ENCODE peak calls at places on chromosomes 5 and 9, in seven cellular contexts. D is activated naive CD8-positive, alpha-beta T cell treated with anti-CD3 and anti-CD28 coated beads, Interleukin-2, amount 50 U/mL, for 24 hours; V is hypothalamus; I is left ventricle myocardium inferior; C is activated T-helper 9 cell treated with anti-CD3 and anti-CD28 coated beads, Interleukin-2, amount 50 U/mL, for 16 hours; Y is RWPE1; W is NAMALWA. J is an unnamed sample.

GRCh38 chr5:158700231-158700996 is 399.3 kb downstream of the EBF1 start:
- DNase-seq in D (no peak), V (no peak), I (no peak), C (no peak), Y (no peak), W (no peak), J (peak)

GRCh38 chr9:4170231-4170630 is 129.6 kb downstream of the GLIS3 start:
- DNase-seq in D (no peak), V (no peak), I (no peak), C (no peak), Y (no peak), W (no peak), J (no peak)

GRCh38 chr9:115686069-115686468 is 467.5 kb upstream of the PAPPA start:
- DNase-seq in D (no peak), V (no peak), I (no peak), C (no peak), Y (no peak), W (no peak), J (no peak)

GRCh38 chr9:35675204-35675603 is 1.5 kb downstream of the CA9 start:
- DNase-seq in D (no peak), V (no peak), I (no peak), C (no peak), Y (no peak), W (no peak), J (no peak)

GRCh38 chr5:40436535-40437237 is 243.0 kb upstream of the PTGER4 start:
- DNase-seq in D (no peak), V (no peak), I (no peak), C (no peak), Y (no peak), W (no peak), J (peak)

GRCh38 chr9:131188986-131189385 is 63.6 kb downstream of the NUP214 start:
- DNase-seq in D (no peak), V (no peak), I (no peak), C (no peak), Y (no peak), W (no peak), J (no peak)

GRCh38 chr5:179959627-179960026 is 51.9 kb upstream of the TBC1D9B start:
- DNase-seq in D (no peak), V (no peak), I (no peak), C (no peak), Y (no peak), W (no peak), J (no peak)

GRCh38 chr5:173789031-173789920 is 98.9 kb upstream of the CPEB4 start:
- DNase-seq in D (peak), V (no peak), I (no peak), C (no peak), Y (peak), W (no peak), J (no peak)

GRCh38 chr5:142325677-142326479 is 1.1 kb upstream of the SPRY4 start:
- DNase-seq in D (peak), V (peak), I (peak), C (no peak), Y (peak), W (no peak), J (no peak)

GRCh38 chr5:94173100-94173499 is 431.7 kb upstream of the POU5F2 start:
- DNase-seq in D (no peak), V (no peak), I (no peak), C (no peak), Y (no peak), W (no peak), J (no peak)

GRCh38 chr5:16616536-16617271 is at the start of gene RETREG1:
- DNase-seq in D (peak), V (peak), I (peak), C (peak), Y (peak), W (no peak), J (peak)

GRCh38 chr5:174151579-174152181 is 106.2 kb downstream of the NSG2 start:
- DNase-seq in D (no peak), V (no peak), I (no peak), C (no peak), Y (no peak), W (no peak), J (no peak)